ENCODE peak calls at places on chromosomes 3 and 15, in six cellular contexts. Q is gastrocnemius medialis, F is Peyer's patch, U is heart left ventricle, W is testis, X is endothelial cell of umbilical vein. L is an unnamed sample.
A peak's percentile ranks its signal among the peaks of the same experiment; 100 is the strongest.

GRCh38 chr3:107574650-107575049 is 51.9 kb downstream of the BBX start:
- DNase-seq in Q (no peak), F (no peak), U (no peak), W (no peak), X (peak; percentile 66), L (no peak)

GRCh38 chr3:167852216-167852615 is 116.7 kb downstream of the SERPINI1 start:
- DNase-seq in Q (no peak), F (no peak), U (no peak), W (no peak), X (no peak), L (no peak)

GRCh38 chr15:42094512-42094963 is at the start of gene PLA2G4D:
- DNase-seq in Q (no peak), F (no peak), U (no peak), W (no peak), X (no peak), L (no peak)

GRCh38 chr3:79886204-79886603 is 118.4 kb upstream of the ROBO1 start:
- DNase-seq in Q (no peak), F (no peak), U (no peak), W (peak; percentile 55), X (no peak), L (no peak)

GRCh38 chr3:108071394-108071793 is 19.4 kb downstream of the CD47 start:
- DNase-seq in Q (no peak), F (no peak), U (no peak), W (no peak), X (no peak), L (no peak)

GRCh38 chr15:59227021-59227420 is 20.4 kb downstream of the LDHAL6B start:
- DNase-seq in Q (no peak), F (no peak), U (no peak), W (no peak), X (no peak), L (no peak)

GRCh38 chr3:67381667-67382272 is 272.6 kb downstream of the SUCLG2 start:
- DNase-seq in Q (no peak), F (no peak), U (no peak), W (no peak), X (peak; percentile 43), L (no peak)

GRCh38 chr3:52824037-52824436 is 6.4 kb downstream of the ITIH4 start:
- DNase-seq in Q (no peak), F (no peak), U (no peak), W (no peak), X (no peak), L (no peak)

GRCh38 chr3:152021951-152022461 is 148.6 kb downstream of the SUCNR1 start:
- DNase-seq in Q (no peak), F (no peak), U (no peak), W (peak; percentile 41), X (peak; percentile 88), L (no peak)

GRCh38 chr3:73437828-73438227 is 186.9 kb downstream of the PDZRN3 start:
- DNase-seq in Q (no peak), F (no peak), U (no peak), W (no peak), X (no peak), L (no peak)

GRCh38 chr3:169497567-169498257 is 165.8 kb downstream of the MECOM start:
- DNase-seq in Q (no peak), F (no peak), U (no peak), W (no peak), X (peak; percentile 94), L (no peak)
- TF ChIP-seq POLR2A in Q (no peak), F (no peak), U (no peak), W (no peak), X (no peak), L (no peak)

DNA sequence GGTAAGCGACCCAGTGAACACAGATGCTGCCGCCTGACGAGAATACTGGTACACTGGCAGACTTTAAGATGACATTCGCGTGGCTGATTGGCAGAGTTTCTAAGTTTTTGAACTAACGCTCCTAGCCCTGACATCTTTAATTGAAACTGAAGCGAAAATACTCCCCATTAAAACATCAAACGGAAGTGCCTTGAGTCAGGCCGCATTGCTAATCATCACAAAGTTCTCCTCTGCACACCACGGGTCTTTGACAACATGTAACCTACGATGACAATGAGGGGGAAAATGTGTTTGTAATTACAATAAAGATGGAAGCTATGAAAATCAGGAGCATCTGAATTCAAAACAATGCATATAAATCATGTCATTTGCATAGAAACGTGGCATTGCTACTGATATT is 44.5 kb downstream of the ATP13A4 start:
- DNase-seq in Q (no peak), F (no peak), U (no peak), W (no peak), X (no peak), L (no peak)
- H3K27me3 ChIP-seq in Q (no peaks in the 10 kb centered on the region), F (no peaks in the 10 kb centered on the region), U (no peaks in the 10 kb centered on the region), W (no peaks in the 10 kb centered on the region), X (no peaks in the 10 kb centered on the region), L (no peaks in the 10 kb centered on the region)

DNA sequence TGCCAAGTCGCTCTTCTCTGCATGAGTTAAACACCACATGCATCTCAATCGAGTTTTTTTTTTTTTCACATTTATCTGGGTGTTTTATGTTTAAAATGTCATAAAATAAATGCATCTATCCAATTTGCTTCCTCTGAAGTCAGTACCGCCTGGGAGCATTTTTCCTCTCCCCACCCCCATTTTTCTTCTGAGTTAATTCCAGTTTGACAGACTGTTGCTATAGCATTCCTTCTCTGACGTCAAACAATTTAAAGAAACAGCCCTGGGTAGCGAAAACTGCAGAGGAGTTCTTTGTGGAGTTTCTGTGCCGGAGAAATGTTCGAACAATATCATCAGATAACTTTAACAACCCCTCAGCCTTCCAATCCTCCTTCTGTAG is 885 bp upstream of the GNB4 start:
- DNase-seq in Q (no peak), F (no peak), U (no peak), W (no peak), X (peak; percentile 83), L (no peak)
- H3K4me3 ChIP-seq in Q (peak overlapping the region; percentile 58), F (peak overlapping the region; percentile 63), U (peak overlapping the region; percentile 86), W (peak overlapping the region; percentile 76), X (peak overlapping the region; percentile 92), L (peak overlapping the region; percentile 82)

GRCh38 chr15:84983711-84984110 is 2.1 kb downstream of the PDE8A start:
- DNase-seq in Q (no peak), F (no peak), U (no peak), W (peak; percentile 31), X (no peak), L (no peak)
- TF ChIP-seq POLR2A in Q (no peak), F (no peak), U (no peak), W (no peak), X (no peak), L (no peak)

DNA sequence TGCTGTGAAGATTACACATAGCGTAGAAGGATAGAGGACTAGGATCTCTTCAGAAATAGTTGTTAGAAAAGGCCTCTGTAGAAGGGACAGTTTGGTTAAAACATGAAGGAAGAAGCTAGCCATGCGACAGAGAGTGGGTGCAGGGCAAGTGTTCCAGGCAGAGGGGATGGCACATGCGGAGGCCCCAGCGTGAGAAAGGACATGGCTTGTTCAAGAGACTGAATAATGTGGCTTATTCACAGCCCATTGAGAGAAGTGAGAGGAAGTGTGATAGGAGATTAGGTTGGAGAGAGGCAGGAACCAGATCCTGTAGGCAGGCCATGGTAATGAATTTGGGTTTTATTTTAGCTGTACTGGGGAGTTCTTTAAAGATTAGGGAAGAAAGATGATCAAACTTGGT is 56.4 kb downstream of the NEO1 start:
- DNase-seq in Q (no peak), F (no peak), U (no peak), W (no peak), X (no peak), L (no peak)
- H3K27me3 ChIP-seq in Q (no peaks in the 10 kb centered on the region), F (no peaks in the 10 kb centered on the region), U (no peaks in the 10 kb centered on the region), W (no peaks in the 10 kb centered on the region), X (peaks cover 22% of the 10 kb centered on the region), L (no peaks in the 10 kb centered on the region)

DNA sequence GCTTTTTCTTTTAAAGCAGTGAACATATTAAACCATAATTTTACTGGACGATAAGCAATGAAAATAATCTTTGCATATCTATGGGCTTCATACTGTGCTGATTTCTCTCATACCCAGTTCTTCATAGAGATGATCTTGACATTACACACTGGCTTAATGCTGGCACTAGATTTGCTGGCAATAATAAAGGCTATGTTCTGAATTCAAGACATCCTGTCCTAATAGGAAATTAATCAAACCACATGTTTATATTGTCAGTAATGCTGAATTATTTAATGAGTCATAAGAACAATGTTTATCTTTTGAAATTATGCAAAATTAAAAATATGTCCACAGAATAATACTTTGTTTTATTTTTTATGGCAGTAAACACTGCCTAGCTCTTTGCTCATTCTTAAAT is 643.2 kb downstream of the OTOL1 start:
- DNase-seq in Q (no peak), F (no peak), U (no peak), W (no peak), X (no peak), L (no peak)
- H3K4me3 ChIP-seq in Q (no peak overlapping the region), F (no peak overlapping the region), U (no peak overlapping the region), W (no peak overlapping the region), X (no peak overlapping the region), L (no peak overlapping the region)

GRCh38 chr3:131381445-131382291 is at the start of gene NUDT16:
- DNase-seq in Q (peak; percentile 100), F (peak; percentile 100), U (peak; percentile 100), W (peak; percentile 100), X (peak; percentile 99), L (peak; percentile 96)
- TF ChIP-seq POLR2A in Q (peak; percentile 82), F (peak; percentile 97), U (peak; percentile 97), W (peak; percentile 89), X (peak; percentile 89), L (peak; percentile 92)

L was measured in esophagus squamous epithelium.